ENCODE peak calls at places on chromosomes 11 and 22, in nine cellular contexts. One of them, this sample, is unnamed. For H3K9me3 and H3K27me3, the result is how much of the 10 kb centered on the place peaks cover.

GRCh38 chr11:61695917-61696316 is 15.7 kb downstream of the DAGLA start:
- DNase-seq in stomach: peak
- DNase-seq in sigmoid colon: peak
- DNase-seq in transverse colon: peak
- DNase-seq in H1: no peak
- DNase-seq in HCT116: no peak
- DNase-seq in prostate gland: peak
- DNase-seq in suprapubic skin: peak
- DNase-seq in Panc1: no peak
- DNase-seq in this sample: peak

GRCh38 chr11:44949160-44950035 is 1.3 kb downstream of the TP53I11 start:
- DNase-seq in stomach: no peak
- DNase-seq in sigmoid colon: no peak
- DNase-seq in transverse colon: peak
- DNase-seq in H1: no peak
- DNase-seq in HCT116: no peak
- DNase-seq in prostate gland: peak
- DNase-seq in suprapubic skin: no peak
- DNase-seq in Panc1: no peak
- DNase-seq in this sample: peak

GRCh38 chr11:78595431-78596130 is 20.9 kb upstream of the NARS2 start:
- DNase-seq in stomach: no peak
- DNase-seq in sigmoid colon: no peak
- DNase-seq in transverse colon: no peak
- DNase-seq in H1: no peak
- DNase-seq in HCT116: no peak
- DNase-seq in prostate gland: no peak
- DNase-seq in suprapubic skin: no peak
- DNase-seq in Panc1: no peak
- DNase-seq in this sample: no peak

GRCh38 chr11:105022527-105022926 is 441 bp downstream of the CASP5 start:
- DNase-seq in stomach: no peak
- DNase-seq in sigmoid colon: no peak
- DNase-seq in transverse colon: no peak
- DNase-seq in H1: no peak
- DNase-seq in HCT116: no peak
- DNase-seq in prostate gland: no peak
- DNase-seq in suprapubic skin: no peak
- DNase-seq in Panc1: no peak
- DNase-seq in this sample: no peak

GRCh38 chr22:26172389-26172990 is 3.2 kb downstream of the SEZ6L start:
- DNase-seq in stomach: no peak
- DNase-seq in sigmoid colon: no peak
- DNase-seq in transverse colon: peak
- DNase-seq in H1: no peak
- DNase-seq in HCT116: peak
- DNase-seq in prostate gland: no peak
- DNase-seq in suprapubic skin: peak
- DNase-seq in Panc1: peak
- DNase-seq in this sample: no peak

GRCh38 chr11:108221401-108221800 is 1.0 kb downstream of the NPAT start:
- DNase-seq in stomach: no peak
- DNase-seq in sigmoid colon: no peak
- DNase-seq in transverse colon: no peak
- DNase-seq in H1: no peak
- DNase-seq in HCT116: no peak
- DNase-seq in prostate gland: no peak
- DNase-seq in suprapubic skin: no peak
- DNase-seq in Panc1: no peak
- DNase-seq in this sample: no peak

GRCh38 chr11:34480339-34480738 is 33.3 kb downstream of the ELF5 start:
- DNase-seq in stomach: no peak
- DNase-seq in sigmoid colon: no peak
- DNase-seq in transverse colon: no peak
- DNase-seq in H1: no peak
- DNase-seq in HCT116: no peak
- DNase-seq in prostate gland: peak
- DNase-seq in suprapubic skin: no peak
- DNase-seq in Panc1: no peak
- DNase-seq in this sample: no peak

GRCh38 chr22:23144432-23144831 is 845 bp upstream of the RAB36 start:
- DNase-seq in stomach: no peak
- DNase-seq in sigmoid colon: no peak
- DNase-seq in transverse colon: no peak
- DNase-seq in H1: no peak
- DNase-seq in HCT116: no peak
- DNase-seq in prostate gland: no peak
- DNase-seq in suprapubic skin: no peak
- DNase-seq in Panc1: no peak
- DNase-seq in this sample: peak

GRCh38 chr11:110196241-110196754 is 100.1 kb downstream of the RDX start:
- DNase-seq in stomach: no peak
- DNase-seq in sigmoid colon: no peak
- DNase-seq in transverse colon: peak
- DNase-seq in H1: no peak
- DNase-seq in HCT116: peak
- DNase-seq in prostate gland: no peak
- DNase-seq in suprapubic skin: no peak
- DNase-seq in Panc1: peak
- DNase-seq in this sample: no peak

GRCh38 chr11:114367244-114367957 is 32.9 kb downstream of the C11orf71 start:
- DNase-seq in stomach: no peak
- DNase-seq in sigmoid colon: no peak
- DNase-seq in transverse colon: no peak
- DNase-seq in H1: no peak
- DNase-seq in HCT116: no peak
- DNase-seq in prostate gland: no peak
- DNase-seq in suprapubic skin: no peak
- DNase-seq in Panc1: no peak
- DNase-seq in this sample: no peak

GRCh38 chr11:34855021-34855753 is 61.0 kb downstream of the APIP start:
- DNase-seq in stomach: peak
- DNase-seq in sigmoid colon: no peak
- DNase-seq in transverse colon: peak
- DNase-seq in H1: no peak
- DNase-seq in HCT116: no peak
- DNase-seq in prostate gland: peak
- DNase-seq in suprapubic skin: no peak
- DNase-seq in Panc1: no peak
- DNase-seq in this sample: no peak

GRCh38 chr11:10076458-10077141 is 217.4 kb downstream of the SBF2 start:
- DNase-seq in stomach: peak
- DNase-seq in sigmoid colon: peak
- DNase-seq in transverse colon: peak
- DNase-seq in H1: peak
- DNase-seq in HCT116: peak
- DNase-seq in prostate gland: peak
- DNase-seq in suprapubic skin: no peak
- DNase-seq in Panc1: no peak
- DNase-seq in this sample: no peak

GRCh38 chr11:62665630-62666258 is 632 bp downstream of the CSKMT start:
- DNase-seq in stomach: peak
- DNase-seq in sigmoid colon: peak
- DNase-seq in transverse colon: peak
- DNase-seq in H1: no peak
- DNase-seq in HCT116: no peak
- DNase-seq in prostate gland: peak
- DNase-seq in suprapubic skin: peak
- DNase-seq in Panc1: no peak
- DNase-seq in this sample: peak

GRCh38 chr11:113484223-113484622 is 9.0 kb upstream of the DRD2 start:
- DNase-seq in stomach: no peak
- DNase-seq in sigmoid colon: no peak
- DNase-seq in transverse colon: no peak
- DNase-seq in H1: no peak
- DNase-seq in HCT116: no peak
- DNase-seq in prostate gland: no peak
- DNase-seq in suprapubic skin: no peak
- DNase-seq in Panc1: no peak
- DNase-seq in this sample: no peak

GRCh38 chr11:114315749-114316368 is 19.7 kb downstream of the NNMT start:
- DNase-seq in stomach: peak
- DNase-seq in sigmoid colon: no peak
- DNase-seq in transverse colon: peak
- DNase-seq in H1: no peak
- DNase-seq in HCT116: no peak
- DNase-seq in prostate gland: peak
- DNase-seq in suprapubic skin: no peak
- DNase-seq in Panc1: no peak
- DNase-seq in this sample: no peak

GRCh38 chr11:84870486-84870885 is 756.7 kb downstream of the DLG2 start:
- DNase-seq in stomach: no peak
- DNase-seq in sigmoid colon: no peak
- DNase-seq in transverse colon: no peak
- DNase-seq in H1: no peak
- DNase-seq in HCT116: no peak
- DNase-seq in prostate gland: no peak
- DNase-seq in suprapubic skin: no peak
- DNase-seq in Panc1: peak
- DNase-seq in this sample: no peak

GRCh38 chr11:102320679-102321078 is 3.4 kb downstream of the BIRC3 start:
- DNase-seq in stomach: no peak
- DNase-seq in sigmoid colon: no peak
- DNase-seq in transverse colon: no peak
- DNase-seq in H1: no peak
- DNase-seq in HCT116: no peak
- DNase-seq in prostate gland: no peak
- DNase-seq in suprapubic skin: no peak
- DNase-seq in Panc1: no peak
- DNase-seq in this sample: no peak

GRCh38 chr11:130763087-130763980 is 152.9 kb downstream of the SNX19 start:
- DNase-seq in stomach: peak
- DNase-seq in sigmoid colon: no peak
- DNase-seq in transverse colon: no peak
- DNase-seq in H1: no peak
- DNase-seq in HCT116: no peak
- DNase-seq in prostate gland: no peak
- DNase-seq in suprapubic skin: no peak
- DNase-seq in Panc1: no peak
- DNase-seq in this sample: no peak

GRCh38 chr11:132087148-132087547 is 716.7 kb downstream of the NTM start:
- DNase-seq in stomach: no peak
- DNase-seq in sigmoid colon: no peak
- DNase-seq in transverse colon: no peak
- DNase-seq in H1: no peak
- DNase-seq in HCT116: no peak
- DNase-seq in prostate gland: no peak
- DNase-seq in suprapubic skin: no peak
- DNase-seq in Panc1: no peak
- DNase-seq in this sample: no peak
- H3K9me3 ChIP-seq in stomach: half or more
- H3K9me3 ChIP-seq in sigmoid colon: under half
- H3K9me3 ChIP-seq in transverse colon: under half
- H3K9me3 ChIP-seq in H1: under half
- H3K9me3 ChIP-seq in HCT116: under half
- H3K9me3 ChIP-seq in prostate gland: under half
- H3K9me3 ChIP-seq in suprapubic skin: under half
- H3K9me3 ChIP-seq in Panc1: under half
- H3K9me3 ChIP-seq in this sample: under half

GRCh38 chr11:67262731-67263675 is 3.3 kb upstream of the GRK2 start:
- DNase-seq in stomach: peak
- DNase-seq in sigmoid colon: peak
- DNase-seq in transverse colon: peak
- DNase-seq in H1: no peak
- DNase-seq in HCT116: peak
- DNase-seq in prostate gland: peak
- DNase-seq in suprapubic skin: no peak
- DNase-seq in Panc1: no peak
- DNase-seq in this sample: peak
- TF ChIP-seq POLR2AphosphoS5 in stomach: peak
- TF ChIP-seq POLR2AphosphoS5 in sigmoid colon: no peak
- TF ChIP-seq POLR2AphosphoS5 in transverse colon: no peak
- TF ChIP-seq POLR2AphosphoS5 in H1: peak
- TF ChIP-seq POLR2AphosphoS5 in HCT116: peak
- TF ChIP-seq POLR2AphosphoS5 in prostate gland: peak
- TF ChIP-seq POLR2AphosphoS5 in suprapubic skin: no peak
- TF ChIP-seq POLR2AphosphoS5 in Panc1: no peak
- TF ChIP-seq POLR2AphosphoS5 in this sample: peak

DNA sequence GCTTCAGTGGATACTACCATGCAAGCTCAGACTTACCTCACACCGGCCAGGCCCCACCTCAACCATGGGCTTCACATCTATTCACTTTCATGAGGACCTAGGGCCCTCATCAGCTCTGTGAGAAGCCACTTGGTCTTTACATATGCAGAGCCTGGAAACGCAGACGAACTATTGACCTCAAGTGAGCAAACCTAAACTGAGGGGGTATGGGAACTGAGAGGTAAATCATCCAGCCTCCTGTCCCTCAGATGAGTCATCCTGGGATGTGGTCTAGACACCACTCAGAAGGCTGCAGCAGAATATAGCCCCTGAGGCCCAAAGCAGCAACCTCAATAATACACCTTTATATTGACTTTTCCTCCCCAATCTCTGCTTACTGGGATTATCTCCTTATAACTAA is 578.0 kb downstream of the INSC start:
- DNase-seq in stomach: no peak
- DNase-seq in sigmoid colon: no peak
- DNase-seq in transverse colon: no peak
- DNase-seq in H1: no peak
- DNase-seq in HCT116: no peak
- DNase-seq in prostate gland: no peak
- DNase-seq in suprapubic skin: no peak
- DNase-seq in Panc1: no peak
- DNase-seq in this sample: no peak
- H3K27me3 ChIP-seq in stomach: under half
- H3K27me3 ChIP-seq in sigmoid colon: under half
- H3K27me3 ChIP-seq in transverse colon: under half
- H3K27me3 ChIP-seq in H1: under half
- H3K27me3 ChIP-seq in HCT116: under half
- H3K27me3 ChIP-seq in prostate gland: under half
- H3K27me3 ChIP-seq in suprapubic skin: under half
- H3K27me3 ChIP-seq in Panc1: under half
- H3K27me3 ChIP-seq in this sample: under half

GRCh38 chr11:125082611-125083311 is 19.7 kb downstream of the SLC37A2 start:
- DNase-seq in stomach: no peak
- DNase-seq in sigmoid colon: no peak
- DNase-seq in transverse colon: no peak
- DNase-seq in H1: no peak
- DNase-seq in HCT116: peak
- DNase-seq in prostate gland: no peak
- DNase-seq in suprapubic skin: no peak
- DNase-seq in Panc1: no peak
- DNase-seq in this sample: no peak

GRCh38 chr11:125083312-125084056 is 20.4 kb downstream of the SLC37A2 start:
- DNase-seq in stomach: no peak
- DNase-seq in sigmoid colon: no peak
- DNase-seq in transverse colon: no peak
- DNase-seq in H1: no peak
- DNase-seq in HCT116: no peak
- DNase-seq in prostate gland: no peak
- DNase-seq in suprapubic skin: no peak
- DNase-seq in Panc1: no peak
- DNase-seq in this sample: no peak

GRCh38 chr11:125081098-125081798 is 18.1 kb downstream of the SLC37A2 start:
- DNase-seq in stomach: no peak
- DNase-seq in sigmoid colon: peak
- DNase-seq in transverse colon: no peak
- DNase-seq in H1: no peak
- DNase-seq in HCT116: no peak
- DNase-seq in prostate gland: no peak
- DNase-seq in suprapubic skin: no peak
- DNase-seq in Panc1: no peak
- DNase-seq in this sample: no peak

GRCh38 chr11:125080531-125080911 is 17.4 kb downstream of the SLC37A2 start:
- DNase-seq in stomach: no peak
- DNase-seq in sigmoid colon: no peak
- DNase-seq in transverse colon: no peak
- DNase-seq in H1: no peak
- DNase-seq in HCT116: no peak
- DNase-seq in prostate gland: no peak
- DNase-seq in suprapubic skin: no peak
- DNase-seq in Panc1: no peak
- DNase-seq in this sample: no peak

GRCh38 chr11:125082040-125082439 is 18.9 kb downstream of the SLC37A2 start:
- DNase-seq in stomach: no peak
- DNase-seq in sigmoid colon: no peak
- DNase-seq in transverse colon: no peak
- DNase-seq in H1: no peak
- DNase-seq in HCT116: no peak
- DNase-seq in prostate gland: no peak
- DNase-seq in suprapubic skin: no peak
- DNase-seq in Panc1: no peak
- DNase-seq in this sample: no peak
- H3K9me3 ChIP-seq in stomach: under half
- H3K9me3 ChIP-seq in sigmoid colon: under half
- H3K9me3 ChIP-seq in transverse colon: under half
- H3K9me3 ChIP-seq in H1: under half
- H3K9me3 ChIP-seq in HCT116: under half
- H3K9me3 ChIP-seq in prostate gland: under half
- H3K9me3 ChIP-seq in suprapubic skin: under half
- H3K9me3 ChIP-seq in Panc1: under half
- H3K9me3 ChIP-seq in this sample: under half